ENCODE peak calls at places on chromosome 15, in ten cellular contexts. L, J, D, S, V, W, Y, G, Z and H are unnamed samples.

GRCh38 chr15:51970132-51970817 is 1.3 kb downstream of the LEO1 start:
- DNase-seq in D (no peak), Z (no peak), Y (no peak), S (peak; percentile 20), J (no peak), G (no peak), V (no peak), L (no peak), W (no peak), H (no peak)

GRCh38 chr15:87597346-87598052 is 659.0 kb downstream of the NTRK3 start:
- DNase-seq in V (no peak), D (no peak), Z (no peak), G (no peak), Y (peak; percentile 5), W (no peak), L (no peak), S (peak; percentile 47), J (no peak), H (no peak)

GRCh38 chr15:68054658-68055223 is 626 bp downstream of the PIAS1 start:
- DNase-seq in Y (no peak), W (no peak), L (peak; percentile 19), D (peak; percentile 20), V (peak; percentile 88), S (no peak), Z (no peak), G (peak; percentile 67), J (peak; percentile 71), H (no peak)

GRCh38 chr15:67701669-67702068 is 123.6 kb upstream of the SKOR1 start:
- DNase-seq in D (no peak), V (no peak), Y (no peak), G (no peak), J (no peak), W (no peak), S (peak; percentile 51), Z (no peak), L (no peak), H (no peak)

GRCh38 chr15:93829115-93829849 is 402.1 kb upstream of the MCTP2 start:
- DNase-seq in D (no peak), V (no peak), S (peak; percentile 88), Y (peak; percentile 73), J (no peak), Z (no peak), G (no peak), L (no peak), W (no peak), H (no peak)

GRCh38 chr15:76979331-76979925 is 15.5 kb upstream of the PSTPIP1 start:
- DNase-seq in S (no peak), G (no peak), L (no peak), Y (no peak), J (no peak), D (no peak), W (no peak), V (no peak), Z (no peak), H (no peak)

GRCh38 chr15:87347806-87348515 is 908.6 kb downstream of the NTRK3 start:
- DNase-seq in Y (no peak), S (no peak), D (no peak), L (no peak), J (no peak), Z (no peak), W (no peak), V (no peak), G (no peak), H (no peak)

GRCh38 chr15:67303490-67304363 is 49.1 kb downstream of the IQCH start:
- DNase-seq in L (no peak), V (peak; percentile 62), Y (peak; percentile 20), W (no peak), J (no peak), Z (no peak), S (peak; percentile 65), G (no peak), D (no peak), H (no peak)

GRCh38 chr15:48052871-48053383 is 67.9 kb upstream of the SLC24A5 start:
- DNase-seq in V (no peak), S (no peak), G (no peak), W (no peak), Y (peak; percentile 76), J (no peak), L (no peak), Z (no peak), D (no peak), H (no peak)

GRCh38 chr15:91113036-91113435 is 13.0 kb downstream of the SV2B start:
- DNase-seq in Z (no peak), W (no peak), V (no peak), G (no peak), D (no peak), J (no peak), S (no peak), Y (no peak), L (no peak), H (no peak)

GRCh38 chr15:90291679-90292356 is 26.3 kb downstream of the NGRN start:
- DNase-seq in Y (peak; percentile 19), L (no peak), S (no peak), G (no peak), Z (no peak), V (peak; percentile 43), D (no peak), J (no peak), W (no peak), H (no peak)

GRCh38 chr15:85854345-85855097 is 59.8 kb upstream of the KLHL25 start:
- DNase-seq in S (peak; percentile 77), W (peak; percentile 20), L (no peak), J (peak; percentile 7), Y (peak; percentile 40), V (peak; percentile 69), Z (peak; percentile 5), G (peak; percentile 28), D (peak; percentile 57), H (no peak)

GRCh38 chr15:28935316-28935715 is 49.5 kb downstream of the APBA2 start:
- DNase-seq in S (no peak), Z (no peak), J (no peak), D (no peak), G (no peak), L (no peak), Y (peak; percentile 31), V (peak; percentile 55), W (no peak), H (no peak)